ENCODE peak calls at places on chromosomes 4 and X, in four cellular contexts. L is ovary, B is fibroblast of pulmonary artery, C is WTC11. A is an unnamed sample.
A peak's percentile ranks its signal among the peaks of the same experiment; 100 is the strongest.

GRCh38 chr4:152896819-152897218 is 39.3 kb upstream of the FHDC1 start:
- DNase-seq in L (no peak), B (peak; percentile 20), C (no peak), A (no peak)

GRCh38 chr4:53057679-53058078 is 195.6 kb downstream of the RASL11B start:
- DNase-seq in L (no peak), B (no peak), C (no peak), A (no peak)

GRCh38 chrX:150224676-150225075 is 138.4 kb upstream of the MAMLD1 start:
- DNase-seq in L (no peak), B (no peak), C (no peak), A (no peak)

GRCh38 chr4:111020961-111021360 is 398.1 kb upstream of the PITX2 start:
- DNase-seq in L (no peak), B (no peak), C (no peak), A (no peak)

GRCh38 chr4:139229534-139230039 is 50.4 kb downstream of the MGARP start:
- DNase-seq in L (no peak), B (peak; percentile 77), C (no peak), A (no peak)

GRCh38 chr4:149706942-149707341 is 108.7 kb downstream of the IQCM start:
- DNase-seq in L (no peak), B (peak; percentile 30), C (no peak), A (no peak)

GRCh38 chr4:147984065-147984777 is 252.3 kb downstream of the ARHGAP10 start:
- DNase-seq in L (no peak), B (peak; percentile 75), C (peak; percentile 67), A (peak; percentile 57)

GRCh38 chr4:176593943-176594342 is 198.8 kb downstream of the VEGFC start:
- DNase-seq in L (no peak), B (no peak), C (no peak), A (no peak)

GRCh38 chr4:8079916-8080753 is 78.5 kb downstream of the ABLIM2 start:
- DNase-seq in L (no peak), B (no peak), C (no peak), A (peak; percentile 63)

GRCh38 chr4:153427363-153428071 is 38.6 kb upstream of the TMEM131L start:
- DNase-seq in L (no peak), B (peak; percentile 63), C (no peak), A (no peak)

GRCh38 chr4:182307746-182308145 is 64.5 kb downstream of the TENM3 start:
- DNase-seq in L (no peak), B (peak; percentile 86), C (no peak), A (no peak)

GRCh38 chr4:2354760-2355159 is 63.7 kb downstream of the ZFYVE28 start:
- DNase-seq in L (no peak), B (no peak), C (no peak), A (no peak)

GRCh38 chr4:2352729-2353221 is 65.7 kb downstream of the ZFYVE28 start:
- DNase-seq in L (no peak), B (no peak), C (no peak), A (peak; percentile 7)

GRCh38 chr4:2353222-2354107 is 65.0 kb downstream of the ZFYVE28 start:
- DNase-seq in L (peak; percentile 5), B (peak; percentile 52), C (no peak), A (peak; percentile 33)

GRCh38 chr4:2352171-2352570 is 66.3 kb downstream of the ZFYVE28 start:
- DNase-seq in L (peak; percentile 4), B (no peak), C (no peak), A (peak; percentile 4)

GRCh38 chr4:2354127-2354526 is 64.3 kb downstream of the ZFYVE28 start:
- DNase-seq in L (no peak), B (peak; percentile 14), C (peak; percentile 50), A (peak; percentile 21)
- TF ChIP-seq CTCF in L (no peak), B (peak; percentile 49), C (no peak), A (peak; percentile 43)

DNA sequence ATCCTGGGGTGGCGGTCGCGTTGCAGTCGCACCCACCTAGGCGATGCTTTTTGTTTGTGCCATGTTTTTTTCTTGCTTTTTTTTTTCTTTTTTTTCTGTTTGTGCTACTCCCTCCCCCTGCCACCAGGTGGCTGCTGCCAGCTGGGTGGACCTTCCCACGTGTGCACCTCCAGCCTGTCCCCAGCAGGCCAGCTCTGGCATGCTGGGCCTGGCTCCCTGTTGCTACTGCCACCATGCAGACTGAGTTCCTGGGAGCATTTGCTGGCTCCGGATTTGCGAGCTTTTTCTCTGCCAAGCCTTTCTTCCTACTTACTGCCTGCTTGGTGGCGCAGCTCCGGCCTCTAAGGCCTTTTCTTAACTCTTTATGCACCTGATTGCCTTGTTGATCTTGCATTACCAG is 161.2 kb upstream of the WDFY3 start:
- DNase-seq in L (no peak), B (peak; percentile 49), C (peak; percentile 64), A (peak; percentile 81)
- TF ChIP-seq CTCF in L (no peak), B (peak; percentile 56), C (peak; percentile 68), A (peak; percentile 85)

GRCh38 chrX:70960728-70961127 is 29.8 kb upstream of the SLC7A3 start:
- DNase-seq in L (no peak), B (peak; percentile 6), C (no peak), A (no peak)
- TF ChIP-seq CTCF in L (no peak), B (no peak), C (no peak), A (peak; percentile 9)

GRCh38 chr4:73257995-73258667 is 467 bp downstream of the ANKRD17 start:
- DNase-seq in L (peak; percentile 28), B (peak; percentile 32), C (no peak), A (peak; percentile 53)
- TF ChIP-seq CTCF in L (no peak), B (no peak), C (no peak), A (no peak)

DNA sequence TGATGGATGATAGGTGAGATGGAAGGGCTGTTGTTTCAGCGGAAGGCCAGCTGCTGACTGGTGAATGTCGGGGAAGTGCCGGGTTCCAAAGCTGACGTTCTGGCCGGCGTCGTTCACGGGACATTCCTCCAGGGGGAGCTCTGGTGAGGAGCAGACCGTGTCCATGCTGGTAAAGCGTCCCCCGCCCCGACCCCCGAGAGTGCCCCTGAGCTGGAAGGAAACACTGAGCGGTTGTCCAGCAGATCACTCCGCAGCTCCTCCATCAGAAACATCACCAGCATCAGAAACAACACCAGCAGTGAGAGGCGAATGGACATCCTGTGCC is 18.6 kb upstream of the ADRA2C start:
- DNase-seq in L (no peak), B (no peak), C (peak; percentile 87), A (peak; percentile 59)
- TF ChIP-seq CTCF in L (no peak), B (peak; percentile 32), C (peak; percentile 37), A (peak; percentile 52)

GRCh38 chr4:41154814-41155177 is 59.5 kb downstream of the APBB2 start:
- DNase-seq in L (no peak), B (no peak), C (no peak), A (no peak)
- TF ChIP-seq CTCF in L (no peak), B (no peak), C (no peak), A (no peak)

DNA sequence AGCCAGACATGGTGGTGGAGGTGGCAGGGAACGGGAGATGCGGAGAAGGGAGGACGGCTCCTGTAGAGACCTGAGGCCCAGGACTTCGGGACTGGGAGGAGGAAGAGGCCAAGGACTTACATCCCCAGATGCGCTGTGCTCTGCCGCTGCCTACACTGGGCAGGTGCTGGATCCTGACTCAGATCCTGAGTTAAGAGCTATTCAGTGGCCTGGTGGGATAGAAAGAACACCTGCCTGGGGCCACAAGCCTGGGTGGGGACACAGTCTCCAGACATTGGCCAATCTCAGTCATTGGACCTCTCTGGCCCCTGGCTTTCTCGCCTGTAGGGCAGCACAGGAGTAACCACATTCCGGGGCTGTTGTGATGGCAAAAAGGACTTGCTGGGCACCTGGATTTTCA is 10.9 kb upstream of the MSX1 start:
- DNase-seq in L (no peak), B (no peak), C (no peak), A (no peak)
- TF ChIP-seq CTCF in L (no peak), B (no peak), C (no peak), A (no peak)

DNA sequence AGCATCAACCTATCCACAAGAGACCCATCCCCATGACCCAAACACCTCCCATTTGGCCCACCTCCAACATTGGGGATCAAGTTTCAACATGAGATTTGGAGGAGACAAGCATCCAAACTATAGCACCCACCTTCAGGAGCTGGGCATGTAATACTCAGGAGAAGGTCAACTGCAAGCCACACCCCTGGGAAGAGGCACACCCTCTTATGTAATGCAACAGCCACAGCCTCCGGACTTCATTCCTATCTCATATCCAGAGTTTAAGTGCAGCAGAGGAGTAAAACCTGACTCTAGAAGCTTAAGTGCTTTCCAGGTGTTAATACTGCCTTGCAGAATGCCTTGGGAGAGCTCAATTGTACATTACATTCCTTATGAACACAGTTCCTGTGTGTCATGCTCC is 197.4 kb downstream of the PTTG2 start:
- DNase-seq in L (no peak), B (no peak), C (no peak), A (no peak)
- TF ChIP-seq CTCF in L (no peak), B (no peak), C (no peak), A (no peak)

A was measured in BE2C.